ENCODE peak calls at places on chromosome 13, in five cellular contexts. One of them, this sample, is unnamed.

GRCh38 chr13:60583196-60583908 is 186.3 kb downstream of the TDRD3 start:
- DNase-seq in GM23338: peak; percentile 83
- DNase-seq in GM12878: no peak
- DNase-seq in HCT116: no peak
- DNase-seq in SK-N-SH: no peak
- DNase-seq in this sample: peak; percentile 59

GRCh38 chr13:91072511-91072910 is 275.0 kb upstream of the MIR17HG start:
- DNase-seq in GM23338: no peak
- DNase-seq in GM12878: no peak
- DNase-seq in HCT116: no peak
- DNase-seq in SK-N-SH: no peak
- DNase-seq in this sample: peak; percentile 19

GRCh38 chr13:66532146-66532545 is 698.0 kb downstream of the PCDH9 start:
- DNase-seq in GM23338: no peak
- DNase-seq in GM12878: no peak
- DNase-seq in HCT116: no peak
- DNase-seq in SK-N-SH: no peak
- DNase-seq in this sample: no peak

GRCh38 chr13:20136781-20137703 is 23.8 kb downstream of the GJA3 start:
- DNase-seq in GM23338: peak; percentile 82
- DNase-seq in GM12878: no peak
- DNase-seq in HCT116: no peak
- DNase-seq in SK-N-SH: peak; percentile 75
- DNase-seq in this sample: no peak

GRCh38 chr13:88958821-88959220 is 1287.7 kb downstream of the SLITRK5 start:
- DNase-seq in GM23338: no peak
- DNase-seq in GM12878: no peak
- DNase-seq in HCT116: no peak
- DNase-seq in SK-N-SH: no peak
- DNase-seq in this sample: no peak

GRCh38 chr13:32947886-32948285 is 68.3 kb upstream of the KL start:
- DNase-seq in GM23338: no peak
- DNase-seq in GM12878: no peak
- DNase-seq in HCT116: no peak
- DNase-seq in SK-N-SH: peak; percentile 69
- DNase-seq in this sample: no peak

GRCh38 chr13:30141773-30142501 is 165.4 kb downstream of the KATNAL1 start:
- DNase-seq in GM23338: no peak
- DNase-seq in GM12878: no peak
- DNase-seq in HCT116: no peak
- DNase-seq in SK-N-SH: no peak
- DNase-seq in this sample: no peak

GRCh38 chr13:100069278-100069677 is 19.6 kb upstream of the PCCA start:
- DNase-seq in GM23338: no peak
- DNase-seq in GM12878: no peak
- DNase-seq in HCT116: no peak
- DNase-seq in SK-N-SH: no peak
- DNase-seq in this sample: no peak

GRCh38 chr13:102045713-102046112 is 356.1 kb downstream of the FGF14 start:
- DNase-seq in GM23338: peak; percentile 3
- DNase-seq in GM12878: no peak
- DNase-seq in HCT116: no peak
- DNase-seq in SK-N-SH: no peak
- DNase-seq in this sample: no peak

GRCh38 chr13:66618702-66619101 is 611.4 kb downstream of the PCDH9 start:
- DNase-seq in GM23338: peak; percentile 55
- DNase-seq in GM12878: no peak
- DNase-seq in HCT116: peak; percentile 26
- DNase-seq in SK-N-SH: peak; percentile 48
- DNase-seq in this sample: no peak

GRCh38 chr13:72864142-72865035 is 82.5 kb downstream of the PIBF1 start:
- DNase-seq in GM23338: no peak
- DNase-seq in GM12878: peak; percentile 21
- DNase-seq in HCT116: no peak
- DNase-seq in SK-N-SH: no peak
- DNase-seq in this sample: no peak

GRCh38 chr13:91185294-91185863 is 162.1 kb upstream of the MIR17HG start:
- DNase-seq in GM23338: peak; percentile 28
- DNase-seq in GM12878: no peak
- DNase-seq in HCT116: peak; percentile 7
- DNase-seq in SK-N-SH: peak; percentile 39
- DNase-seq in this sample: no peak

GRCh38 chr13:39612023-39612637 is 9.1 kb upstream of the LHFPL6 start:
- DNase-seq in GM23338: peak; percentile 93
- DNase-seq in GM12878: no peak
- DNase-seq in HCT116: peak; percentile 46
- DNase-seq in SK-N-SH: peak; percentile 44
- DNase-seq in this sample: peak; percentile 64

GRCh38 chr13:43261018-43261417 is 237.6 kb downstream of the DNAJC15 start:
- DNase-seq in GM23338: no peak
- DNase-seq in GM12878: no peak
- DNase-seq in HCT116: no peak
- DNase-seq in SK-N-SH: no peak
- DNase-seq in this sample: no peak

GRCh38 chr13:95356916-95357315 is 55.7 kb upstream of the ABCC4 start:
- DNase-seq in GM23338: no peak
- DNase-seq in GM12878: no peak
- DNase-seq in HCT116: no peak
- DNase-seq in SK-N-SH: no peak
- DNase-seq in this sample: no peak
- TF ChIP-seq POLR2AphosphoS5 in GM23338: no peak
- TF ChIP-seq POLR2AphosphoS5 in GM12878: no peak
- TF ChIP-seq POLR2AphosphoS5 in HCT116: no peak
- TF ChIP-seq POLR2AphosphoS5 in SK-N-SH: no peak
- TF ChIP-seq POLR2AphosphoS5 in this sample: no peak

DNA sequence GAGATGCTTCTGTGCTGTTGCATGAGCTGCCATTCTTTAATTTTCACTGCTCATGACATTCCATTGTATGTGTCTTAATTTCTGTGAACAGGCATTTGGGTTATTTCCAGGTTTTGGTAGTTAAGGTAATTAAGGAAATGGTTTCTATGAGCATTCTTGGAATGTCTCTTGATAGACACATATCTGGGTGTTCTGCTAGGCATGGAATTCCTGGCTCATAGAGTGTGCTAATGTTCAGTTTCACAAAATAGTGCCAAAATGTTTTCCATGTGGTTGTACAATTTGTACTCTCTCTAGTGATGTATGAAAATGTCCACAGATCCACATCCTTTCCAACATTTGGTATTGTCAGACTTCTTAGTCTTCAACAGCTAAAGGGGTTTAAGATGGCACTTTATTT is 680.9 kb upstream of the SGCG start:
- DNase-seq in GM23338: no peak
- DNase-seq in GM12878: no peak
- DNase-seq in HCT116: no peak
- DNase-seq in SK-N-SH: no peak
- DNase-seq in this sample: no peak
- TF ChIP-seq REST in GM23338: no peak
- TF ChIP-seq REST in GM12878: no peak
- TF ChIP-seq REST in HCT116: no peak
- TF ChIP-seq REST in SK-N-SH: no peak
- TF ChIP-seq REST in this sample: no peak

DNA sequence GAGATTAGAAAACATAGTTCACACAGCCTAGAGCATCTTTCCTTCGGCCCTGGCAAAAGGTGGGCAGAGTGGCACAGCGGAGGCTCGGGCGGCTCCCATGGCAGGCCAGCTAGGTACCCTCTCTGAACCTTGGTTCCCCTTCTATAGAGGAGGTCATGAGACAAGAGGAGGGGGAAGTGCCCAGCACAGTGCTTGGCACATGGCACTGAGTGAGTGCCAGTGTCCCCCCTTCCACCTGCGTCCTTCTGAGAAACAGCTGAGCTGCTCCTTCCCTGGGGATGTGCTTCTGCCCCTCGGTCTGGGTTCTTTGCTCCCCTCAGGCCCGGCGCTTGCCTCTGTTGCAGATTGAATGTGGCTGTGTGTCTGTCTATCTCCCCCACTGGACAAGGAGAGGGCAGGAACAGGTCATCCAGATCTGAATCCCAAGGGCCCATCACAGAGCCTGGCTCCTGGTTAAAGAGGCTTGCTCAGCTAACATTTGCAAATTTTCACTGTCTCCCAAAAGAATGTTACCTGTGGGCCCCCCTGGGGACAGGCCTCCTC is 165.6 kb downstream of the USP12 start:
- DNase-seq in GM23338: no peak
- DNase-seq in GM12878: no peak
- DNase-seq in HCT116: no peak
- DNase-seq in SK-N-SH: no peak
- DNase-seq in this sample: no peak
- H3K4me3 ChIP-seq in GM23338: peak overlapping the region; percentile 73
- H3K4me3 ChIP-seq in GM12878: no peak overlapping the region
- H3K4me3 ChIP-seq in HCT116: peak overlapping the region; percentile 73
- H3K4me3 ChIP-seq in SK-N-SH: no peak overlapping the region
- H3K4me3 ChIP-seq in this sample: no peak overlapping the region

DNA sequence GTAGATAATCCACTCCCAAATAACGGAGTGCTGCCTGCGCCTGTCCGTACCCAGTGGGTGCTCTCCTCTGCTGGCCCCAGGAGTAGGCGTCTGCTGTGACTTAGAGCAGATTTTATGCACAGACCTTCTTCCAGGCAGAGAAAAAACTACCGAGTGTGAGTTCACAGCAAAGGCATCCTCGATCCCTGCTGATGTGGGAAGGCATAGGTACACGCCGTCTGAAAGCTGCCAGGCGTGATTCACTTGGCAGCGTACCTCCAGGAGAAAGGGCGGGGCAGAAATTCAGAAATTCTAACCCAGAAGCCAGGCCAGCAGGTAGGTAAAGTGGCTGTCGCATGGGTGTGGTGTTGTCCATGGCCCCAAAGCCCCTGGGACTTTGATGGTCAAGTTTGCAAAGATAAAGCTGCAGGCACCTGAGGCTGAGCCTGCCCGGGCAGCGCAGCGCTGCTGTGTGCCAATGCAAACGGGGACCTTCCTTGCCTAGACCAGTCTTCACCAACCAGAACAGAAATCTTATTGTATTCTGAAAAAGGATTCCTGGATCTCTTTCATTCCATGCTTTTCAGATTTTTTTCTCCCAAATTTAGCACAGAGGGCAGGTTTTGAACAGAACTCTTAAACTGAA is 36.3 kb downstream of the COL4A2 start:
- DNase-seq in GM23338: no peak
- DNase-seq in GM12878: no peak
- DNase-seq in HCT116: peak; percentile 15
- DNase-seq in SK-N-SH: no peak
- DNase-seq in this sample: no peak
- TF ChIP-seq POLR2AphosphoS5 in GM23338: no peak
- TF ChIP-seq POLR2AphosphoS5 in GM12878: no peak
- TF ChIP-seq POLR2AphosphoS5 in HCT116: no peak
- TF ChIP-seq POLR2AphosphoS5 in SK-N-SH: no peak
- TF ChIP-seq POLR2AphosphoS5 in this sample: no peak

GRCh38 chr13:108176685-108177274 is 38.6 kb downstream of the LIG4 start:
- DNase-seq in GM23338: peak; percentile 77
- DNase-seq in GM12878: no peak
- DNase-seq in HCT116: peak; percentile 36
- DNase-seq in SK-N-SH: peak; percentile 46
- DNase-seq in this sample: peak; percentile 46
- TF ChIP-seq REST in GM23338: no peak
- TF ChIP-seq REST in GM12878: no peak
- TF ChIP-seq REST in HCT116: no peak
- TF ChIP-seq REST in SK-N-SH: no peak
- TF ChIP-seq REST in this sample: no peak